ENCODE peak calls at places on chromosomes 7 and 10, in eight cellular contexts. One of them, this sample, is unnamed.
A peak's percentile ranks its signal among the peaks of the same experiment; 100 is the strongest.

GRCh38 chr7:110519851-110520250 is 571.1 kb upstream of the LRRN3 start:
- DNase-seq in posterior cingulate gyrus: peak; percentile 71
- DNase-seq in SHP77: no peak
- DNase-seq in A549: no peak
- DNase-seq in KG1: no peak
- DNase-seq in hypothalamus: no peak
- DNase-seq in ELR: no peak
- DNase-seq in EL: no peak
- DNase-seq in this sample: no peak

GRCh38 chr10:110616493-110617033 is 27.6 kb upstream of the RBM20 start:
- DNase-seq in hypothalamus: no peak
- DNase-seq in A549: no peak
- DNase-seq in EL: no peak
- DNase-seq in KG1: no peak
- DNase-seq in SHP77: no peak
- DNase-seq in posterior cingulate gyrus: no peak
- DNase-seq in ELR: no peak
- DNase-seq in this sample: no peak

GRCh38 chr7:73611017-73611555 is 13.2 kb downstream of the MLXIPL start:
- DNase-seq in SHP77: no peak
- DNase-seq in posterior cingulate gyrus: no peak
- DNase-seq in A549: no peak
- DNase-seq in ELR: no peak
- DNase-seq in EL: no peak
- DNase-seq in hypothalamus: no peak
- DNase-seq in KG1: no peak
- DNase-seq in this sample: no peak

GRCh38 chr7:131254211-131254610 is 73.5 kb upstream of the MKLN1 start:
- DNase-seq in hypothalamus: no peak
- DNase-seq in KG1: no peak
- DNase-seq in EL: no peak
- DNase-seq in A549: no peak
- DNase-seq in posterior cingulate gyrus: no peak
- DNase-seq in ELR: peak; percentile 48
- DNase-seq in SHP77: no peak
- DNase-seq in this sample: no peak

GRCh38 chr7:133545613-133546012 is 292.7 kb downstream of the EXOC4 start:
- DNase-seq in A549: no peak
- DNase-seq in ELR: peak; percentile 28
- DNase-seq in hypothalamus: no peak
- DNase-seq in posterior cingulate gyrus: no peak
- DNase-seq in SHP77: no peak
- DNase-seq in KG1: no peak
- DNase-seq in EL: peak; percentile 74
- DNase-seq in this sample: no peak

GRCh38 chr7:135856356-135857144 is 107.9 kb upstream of the FAM180A start:
- DNase-seq in SHP77: no peak
- DNase-seq in ELR: peak; percentile 42
- DNase-seq in KG1: no peak
- DNase-seq in hypothalamus: no peak
- DNase-seq in posterior cingulate gyrus: no peak
- DNase-seq in A549: no peak
- DNase-seq in EL: peak; percentile 37
- DNase-seq in this sample: no peak

GRCh38 chr10:116686632-116687031 is 55.7 kb downstream of the HSPA12A start:
- DNase-seq in EL: no peak
- DNase-seq in posterior cingulate gyrus: no peak
- DNase-seq in SHP77: no peak
- DNase-seq in KG1: no peak
- DNase-seq in A549: no peak
- DNase-seq in ELR: no peak
- DNase-seq in hypothalamus: no peak
- DNase-seq in this sample: no peak

GRCh38 chr7:2529161-2530075 is 9.8 kb downstream of the LFNG start:
- DNase-seq in ELR: peak; percentile 81
- DNase-seq in KG1: peak; percentile 79
- DNase-seq in posterior cingulate gyrus: no peak
- DNase-seq in SHP77: no peak
- DNase-seq in hypothalamus: peak; percentile 35
- DNase-seq in EL: peak; percentile 77
- DNase-seq in A549: peak; percentile 60
- DNase-seq in this sample: no peak

This sample was measured in NCI-H510A treated with DMSO at 0.1 percent for 48 hours.